ENCODE peak calls at places on chromosomes 2 and 18, in four cellular contexts. One of them, this sample, is unnamed.

GRCh38 chr18:61400714-61401113 is 67.5 kb downstream of the CDH20 start:
- DNase-seq in GM12878: no peak
- DNase-seq in HepG2: no peak
- DNase-seq in K562: no peak
- DNase-seq in this sample: no peak

GRCh38 chr2:159609933-159610523 is 6.3 kb downstream of the BAZ2B start:
- DNase-seq in K562: no peak
- DNase-seq in HepG2: peak; percentile 28
- DNase-seq in GM12878: no peak
- DNase-seq in this sample: no peak

GRCh38 chr2:40680547-40680946 is 228.7 kb upstream of the SLC8A1 start:
- DNase-seq in HepG2: no peak
- DNase-seq in GM12878: no peak
- DNase-seq in K562: no peak
- DNase-seq in this sample: no peak

GRCh38 chr2:231530099-231531085 is at the start of gene NMUR1:
- DNase-seq in GM12878: no peak
- DNase-seq in K562: peak; percentile 83
- DNase-seq in HepG2: no peak
- DNase-seq in this sample: peak; percentile 93

GRCh38 chr18:31046916-31047315 is 4.4 kb upstream of the DSC3 start:
- DNase-seq in HepG2: no peak
- DNase-seq in K562: no peak
- DNase-seq in GM12878: no peak
- DNase-seq in this sample: no peak

GRCh38 chr2:23669413-23670244 is 257.3 kb downstream of the ATAD2B start:
- DNase-seq in GM12878: no peak
- DNase-seq in HepG2: peak; percentile 46
- DNase-seq in K562: no peak
- DNase-seq in this sample: peak; percentile 88

GRCh38 chr18:76169733-76170132 is 325.3 kb downstream of the ZNF516 start:
- DNase-seq in K562: peak; percentile 27
- DNase-seq in HepG2: no peak
- DNase-seq in GM12878: no peak
- DNase-seq in this sample: no peak

GRCh38 chr18:79586436-79587297 is 92.9 kb upstream of the CTDP1 start:
- DNase-seq in GM12878: no peak
- DNase-seq in HepG2: no peak
- DNase-seq in K562: peak; percentile 19
- DNase-seq in this sample: no peak

GRCh38 chr2:127530245-127531132 is 4.2 kb upstream of the IWS1 start:
- DNase-seq in GM12878: no peak
- DNase-seq in HepG2: no peak
- DNase-seq in K562: no peak
- DNase-seq in this sample: no peak

GRCh38 chr18:51097046-51097822 is 67.2 kb downstream of the SMAD4 start:
- DNase-seq in HepG2: no peak
- DNase-seq in GM12878: no peak
- DNase-seq in K562: no peak
- DNase-seq in this sample: no peak

GRCh38 chr2:215670396-215670795 is 234.5 kb upstream of the FN1 start:
- DNase-seq in HepG2: no peak
- DNase-seq in K562: no peak
- DNase-seq in GM12878: no peak
- DNase-seq in this sample: no peak

GRCh38 chr18:42921261-42921737 is 194.2 kb downstream of the RIT2 start:
- DNase-seq in HepG2: no peak
- DNase-seq in GM12878: no peak
- DNase-seq in K562: no peak
- DNase-seq in this sample: no peak

GRCh38 chr2:74583504-74583903 is 29.0 kb downstream of the DOK1 start:
- DNase-seq in K562: no peak
- DNase-seq in HepG2: peak; percentile 80
- DNase-seq in GM12878: no peak
- DNase-seq in this sample: no peak

GRCh38 chr2:211534655-211535054 is 978.3 kb downstream of the CPS1 start:
- DNase-seq in K562: no peak
- DNase-seq in HepG2: no peak
- DNase-seq in GM12878: no peak
- DNase-seq in this sample: peak; percentile 33

GRCh38 chr2:233989221-233989620 is 61.3 kb upstream of the SPP2 start:
- DNase-seq in GM12878: no peak
- DNase-seq in HepG2: no peak
- DNase-seq in K562: no peak
- DNase-seq in this sample: no peak

GRCh38 chr2:287471-287885 is 413 bp downstream of the ALKAL2 start:
- DNase-seq in HepG2: no peak
- DNase-seq in K562: no peak
- DNase-seq in GM12878: no peak
- DNase-seq in this sample: peak; percentile 87

GRCh38 chr2:230542751-230543150 is 126.8 kb downstream of the SP100 start:
- DNase-seq in GM12878: no peak
- DNase-seq in K562: no peak
- DNase-seq in HepG2: no peak
- DNase-seq in this sample: no peak

GRCh38 chr2:136075466-136075865 is 42.5 kb downstream of the CXCR4 start:
- DNase-seq in K562: no peak
- DNase-seq in GM12878: no peak
- DNase-seq in HepG2: no peak
- DNase-seq in this sample: no peak

GRCh38 chr2:45964226-45964841 is 312.9 kb downstream of the PRKCE start:
- DNase-seq in K562: no peak
- DNase-seq in HepG2: peak; percentile 47
- DNase-seq in GM12878: no peak
- DNase-seq in this sample: peak; percentile 78

GRCh38 chr2:53631313-53632125 is 136.1 kb upstream of the CHAC2 start:
- DNase-seq in GM12878: no peak
- DNase-seq in K562: no peak
- DNase-seq in HepG2: no peak
- DNase-seq in this sample: no peak

GRCh38 chr18:46220116-46220515 is 115.9 kb downstream of the HAUS1 start:
- DNase-seq in GM12878: no peak
- DNase-seq in HepG2: no peak
- DNase-seq in K562: no peak
- DNase-seq in this sample: no peak

GRCh38 chr2:64348386-64349142 is 105.4 kb upstream of the LGALSL start:
- DNase-seq in HepG2: no peak
- DNase-seq in GM12878: no peak
- DNase-seq in K562: no peak
- DNase-seq in this sample: no peak

GRCh38 chr2:75025633-75026380 is 67.4 kb downstream of the POLE4 start:
- DNase-seq in GM12878: no peak
- DNase-seq in HepG2: no peak
- DNase-seq in K562: no peak
- DNase-seq in this sample: no peak

GRCh38 chr2:186125156-186125555 is 360.9 kb upstream of the ZC3H15 start:
- DNase-seq in GM12878: no peak
- DNase-seq in HepG2: no peak
- DNase-seq in K562: no peak
- DNase-seq in this sample: no peak

GRCh38 chr2:216083464-216084279 is 2.0 kb downstream of the TMEM169 start:
- DNase-seq in HepG2: peak; percentile 70
- DNase-seq in K562: no peak
- DNase-seq in GM12878: no peak
- DNase-seq in this sample: peak; percentile 57

GRCh38 chr2:17813015-17813741 is 3.1 kb upstream of the MSGN1 start:
- DNase-seq in K562: no peak
- DNase-seq in HepG2: no peak
- DNase-seq in GM12878: no peak
- DNase-seq in this sample: no peak

GRCh38 chr2:10597956-10598355 is 91.8 kb downstream of the NOL10 start:
- DNase-seq in K562: no peak
- DNase-seq in GM12878: no peak
- DNase-seq in HepG2: no peak
- DNase-seq in this sample: no peak
- TF ChIP-seq NFIC in K562: no peak
- TF ChIP-seq NFIC in GM12878: no peak
- TF ChIP-seq NFIC in HepG2: no peak
- TF ChIP-seq NFIC in this sample: peak; percentile 42

GRCh38 chr2:151361674-151362380 is 4.4 kb downstream of the TNFAIP6 start:
- DNase-seq in HepG2: no peak
- DNase-seq in GM12878: no peak
- DNase-seq in K562: no peak
- DNase-seq in this sample: no peak
- TF ChIP-seq NFIC in HepG2: no peak
- TF ChIP-seq NFIC in GM12878: no peak
- TF ChIP-seq NFIC in K562: no peak
- TF ChIP-seq NFIC in this sample: no peak

GRCh38 chr2:118801154-118801553 is 46.3 kb downstream of the EN1 start:
- DNase-seq in GM12878: no peak
- DNase-seq in K562: no peak
- DNase-seq in HepG2: no peak
- DNase-seq in this sample: no peak
- TF ChIP-seq NFIC in GM12878: no peak
- TF ChIP-seq NFIC in K562: no peak
- TF ChIP-seq NFIC in HepG2: no peak
- TF ChIP-seq NFIC in this sample: no peak

DNA sequence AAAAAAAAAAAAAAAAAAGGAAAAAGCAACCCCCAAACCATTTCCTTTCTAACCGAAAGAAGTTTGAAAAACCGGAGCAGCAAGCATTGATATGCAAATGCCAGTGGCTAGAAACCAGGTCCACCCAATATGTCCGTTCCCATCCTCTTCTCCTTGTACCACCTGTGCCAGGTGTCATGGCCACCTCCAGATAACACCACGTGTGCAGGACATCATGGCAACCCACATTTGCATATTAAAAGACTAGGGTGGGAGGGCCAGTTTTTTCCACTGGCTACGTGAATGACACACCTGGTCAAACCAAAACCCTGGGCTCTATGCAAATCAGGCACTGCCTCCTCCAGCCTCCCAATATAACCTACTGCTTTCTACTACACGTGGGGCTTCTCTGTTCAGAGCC is 303.3 kb upstream of the GULP1 start:
- DNase-seq in HepG2: no peak
- DNase-seq in GM12878: no peak
- DNase-seq in K562: no peak
- DNase-seq in this sample: no peak
- TF ChIP-seq NFIC in HepG2: no peak
- TF ChIP-seq NFIC in GM12878: no peak
- TF ChIP-seq NFIC in K562: no peak
- TF ChIP-seq NFIC in this sample: no peak

This sample was measured in SK-N-SH.